ENCODE peak calls at places on chromosome 22, in five cellular contexts. One of them, this sample, is unnamed.

GRCh38 chr22:23495614-23496444 is 84.3 kb downstream of the IGLL1 start:
- DNase-seq in HCT116: no peak
- DNase-seq in K562: no peak
- DNase-seq in HepG2: no peak
- DNase-seq in GM12878: no peak
- DNase-seq in this sample: no peak

GRCh38 chr22:21791635-21792625 is 56.3 kb upstream of the YPEL1 start:
- DNase-seq in GM12878: peak; percentile 62
- DNase-seq in HepG2: no peak
- DNase-seq in HCT116: no peak
- DNase-seq in K562: peak; percentile 90
- DNase-seq in this sample: no peak

GRCh38 chr22:31532060-31532459 is 35.7 kb downstream of the SFI1 start:
- DNase-seq in HCT116: no peak
- DNase-seq in HepG2: no peak
- DNase-seq in K562: no peak
- DNase-seq in GM12878: no peak
- DNase-seq in this sample: no peak

GRCh38 chr22:22748297-22748743 is 103.9 kb downstream of the GGTLC2 start:
- DNase-seq in K562: peak; percentile 85
- DNase-seq in HCT116: no peak
- DNase-seq in GM12878: no peak
- DNase-seq in HepG2: peak; percentile 35
- DNase-seq in this sample: peak; percentile 44

GRCh38 chr22:35149149-35149548 is 83.2 kb downstream of the ISX start:
- DNase-seq in GM12878: no peak
- DNase-seq in HepG2: no peak
- DNase-seq in HCT116: no peak
- DNase-seq in K562: no peak
- DNase-seq in this sample: no peak

GRCh38 chr22:35375031-35375430 is 5.9 kb upstream of the HMOX1 start:
- DNase-seq in K562: no peak
- DNase-seq in GM12878: no peak
- DNase-seq in HCT116: no peak
- DNase-seq in HepG2: no peak
- DNase-seq in this sample: no peak

GRCh38 chr22:41557401-41558240 is 3.2 kb upstream of the CSDC2 start:
- DNase-seq in K562: peak; percentile 44
- DNase-seq in HCT116: no peak
- DNase-seq in GM12878: no peak
- DNase-seq in HepG2: peak; percentile 70
- DNase-seq in this sample: no peak

GRCh38 chr22:46918197-46918596 is 155.7 kb downstream of the TBC1D22A start:
- DNase-seq in K562: no peak
- DNase-seq in HepG2: no peak
- DNase-seq in HCT116: no peak
- DNase-seq in GM12878: no peak
- DNase-seq in this sample: no peak

GRCh38 chr22:42743501-42743991 is 22.9 kb upstream of the A4GALT start:
- DNase-seq in K562: no peak
- DNase-seq in GM12878: no peak
- DNase-seq in HCT116: no peak
- DNase-seq in HepG2: peak; percentile 83
- DNase-seq in this sample: no peak

GRCh38 chr22:22084089-22084711 is 101.6 kb upstream of the TOP3B start:
- DNase-seq in K562: no peak
- DNase-seq in HCT116: no peak
- DNase-seq in HepG2: no peak
- DNase-seq in GM12878: no peak
- DNase-seq in this sample: no peak

GRCh38 chr22:46416537-46417267 is 81.2 kb downstream of the TRMU start:
- DNase-seq in GM12878: no peak
- DNase-seq in K562: no peak
- DNase-seq in HCT116: no peak
- DNase-seq in HepG2: no peak
- DNase-seq in this sample: no peak

GRCh38 chr22:28600546-28601143 is 79.0 kb downstream of the TTC28 start:
- DNase-seq in K562: peak; percentile 5
- DNase-seq in GM12878: no peak
- DNase-seq in HCT116: peak; percentile 24
- DNase-seq in HepG2: peak; percentile 53
- DNase-seq in this sample: peak; percentile 25

GRCh38 chr22:29478326-29479276 is 1.4 kb upstream of the NEFH start:
- DNase-seq in K562: peak; percentile 53
- DNase-seq in GM12878: no peak
- DNase-seq in HCT116: no peak
- DNase-seq in HepG2: no peak
- DNase-seq in this sample: peak; percentile 52

GRCh38 chr22:40979198-40979597 is 28.0 kb downstream of the RBX1 start:
- DNase-seq in GM12878: no peak
- DNase-seq in K562: no peak
- DNase-seq in HepG2: no peak
- DNase-seq in HCT116: no peak
- DNase-seq in this sample: no peak

GRCh38 chr22:22823126-22823804 is 64.4 kb upstream of the IGLL5 start:
- DNase-seq in HepG2: no peak
- DNase-seq in GM12878: no peak
- DNase-seq in K562: no peak
- DNase-seq in HCT116: no peak
- DNase-seq in this sample: no peak

GRCh38 chr22:41919357-41920224 is 4.7 kb upstream of the SHISA8 start:
- DNase-seq in HCT116: no peak
- DNase-seq in GM12878: peak; percentile 71
- DNase-seq in K562: peak; percentile 62
- DNase-seq in HepG2: no peak
- DNase-seq in this sample: peak; percentile 74

GRCh38 chr22:46002757-46003270 is 25.9 kb upstream of the WNT7B start:
- DNase-seq in HCT116: no peak
- DNase-seq in K562: peak; percentile 31
- DNase-seq in GM12878: no peak
- DNase-seq in HepG2: no peak
- DNase-seq in this sample: no peak

GRCh38 chr22:29658171-29658570 is 54.7 kb downstream of the NF2 start:
- DNase-seq in GM12878: no peak
- DNase-seq in HepG2: no peak
- DNase-seq in HCT116: no peak
- DNase-seq in K562: no peak
- DNase-seq in this sample: no peak

GRCh38 chr22:22088658-22089458 is 106.3 kb upstream of the TOP3B start:
- DNase-seq in GM12878: no peak
- DNase-seq in HCT116: no peak
- DNase-seq in K562: no peak
- DNase-seq in HepG2: no peak
- DNase-seq in this sample: no peak

GRCh38 chr22:40973144-40973543 is 22.0 kb downstream of the RBX1 start:
- DNase-seq in K562: no peak
- DNase-seq in HCT116: no peak
- DNase-seq in GM12878: no peak
- DNase-seq in HepG2: no peak
- DNase-seq in this sample: no peak

GRCh38 chr22:42692239-42693054 is 28.2 kb downstream of the A4GALT start:
- DNase-seq in HepG2: no peak
- DNase-seq in K562: no peak
- DNase-seq in HCT116: no peak
- DNase-seq in GM12878: no peak
- DNase-seq in this sample: no peak

GRCh38 chr22:30474683-30475424 is 3.0 kb upstream of the SEC14L3 start:
- DNase-seq in K562: no peak
- DNase-seq in HepG2: no peak
- DNase-seq in GM12878: no peak
- DNase-seq in HCT116: no peak
- DNase-seq in this sample: no peak

GRCh38 chr22:46592390-46592872 is 27.8 kb upstream of the GRAMD4 start:
- DNase-seq in GM12878: no peak
- DNase-seq in K562: peak; percentile 54
- DNase-seq in HepG2: no peak
- DNase-seq in HCT116: no peak
- DNase-seq in this sample: no peak

GRCh38 chr22:35749808-35750207 is 32.1 kb downstream of the APOL5 start:
- DNase-seq in K562: no peak
- DNase-seq in HepG2: no peak
- DNase-seq in HCT116: no peak
- DNase-seq in GM12878: peak; percentile 79
- DNase-seq in this sample: no peak

GRCh38 chr22:24090581-24090980 is 79.5 kb downstream of the CABIN1 start:
- DNase-seq in GM12878: no peak
- DNase-seq in K562: peak; percentile 11
- DNase-seq in HCT116: no peak
- DNase-seq in HepG2: no peak
- DNase-seq in this sample: no peak

GRCh38 chr22:47460870-47461269 is 698.4 kb downstream of the TBC1D22A start:
- DNase-seq in HCT116: no peak
- DNase-seq in K562: no peak
- DNase-seq in GM12878: no peak
- DNase-seq in HepG2: peak; percentile 19
- DNase-seq in this sample: no peak

GRCh38 chr22:47123006-47123826 is 360.8 kb downstream of the TBC1D22A start:
- DNase-seq in K562: no peak
- DNase-seq in HCT116: no peak
- DNase-seq in HepG2: no peak
- DNase-seq in GM12878: no peak
- DNase-seq in this sample: no peak

GRCh38 chr22:26679003-26679629 is 21.7 kb downstream of the MIAT start:
- DNase-seq in HepG2: peak; percentile 43
- DNase-seq in HCT116: peak; percentile 53
- DNase-seq in K562: peak; percentile 73
- DNase-seq in GM12878: peak; percentile 53
- DNase-seq in this sample: peak; percentile 83

GRCh38 chr22:33853200-33854097 is 66.8 kb downstream of the LARGE1 start:
- DNase-seq in HCT116: no peak
- DNase-seq in HepG2: peak; percentile 19
- DNase-seq in GM12878: peak; percentile 53
- DNase-seq in K562: no peak
- DNase-seq in this sample: peak; percentile 64
- TF ChIP-seq ZBTB33 in HCT116: no peak
- TF ChIP-seq ZBTB33 in HepG2: no peak
- TF ChIP-seq ZBTB33 in GM12878: no peak
- TF ChIP-seq ZBTB33 in K562: no peak
- TF ChIP-seq ZBTB33 in this sample: no peak

DNA sequence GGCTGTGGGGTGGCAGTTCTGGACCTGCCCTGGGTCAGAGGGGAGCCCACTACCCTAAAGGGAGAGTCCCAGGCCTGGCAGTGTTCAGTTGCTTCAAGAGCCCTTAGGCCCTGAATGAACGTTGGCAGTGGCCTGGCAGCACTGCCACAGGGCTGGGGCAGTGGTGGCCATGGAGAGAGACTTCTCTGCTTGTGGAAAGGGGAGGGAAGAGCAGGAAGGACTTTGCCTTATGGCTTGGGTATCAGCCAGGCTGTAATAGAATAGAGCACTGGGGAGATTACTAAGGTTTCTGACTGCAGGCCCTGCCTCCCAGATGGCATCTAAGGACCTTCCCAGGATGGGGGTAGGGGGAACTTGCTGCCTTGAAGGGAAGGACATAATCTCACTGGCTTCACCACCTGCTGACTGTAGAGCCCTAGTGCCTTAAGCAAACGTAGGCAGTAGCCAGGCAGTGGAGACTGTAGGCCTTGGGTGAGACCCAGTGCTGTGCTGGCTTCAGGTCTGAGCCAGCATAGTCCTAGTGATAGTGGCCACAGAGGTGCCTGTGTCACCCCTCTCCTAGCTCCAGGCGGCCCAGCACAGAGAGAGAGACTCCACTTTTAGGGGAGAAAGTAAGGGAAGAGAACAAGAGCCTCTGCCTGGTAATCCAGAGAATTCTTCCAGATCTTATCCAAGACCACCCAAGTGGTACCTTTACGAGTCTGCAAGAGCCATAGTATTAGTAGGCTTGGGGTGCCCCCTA is 27.6 kb downstream of the PLA2G6 start:
- DNase-seq in HCT116: no peak
- DNase-seq in HepG2: peak; percentile 32
- DNase-seq in GM12878: no peak
- DNase-seq in K562: no peak
- DNase-seq in this sample: no peak
- TF ChIP-seq ZBTB33 in HCT116: no peak
- TF ChIP-seq ZBTB33 in HepG2: no peak
- TF ChIP-seq ZBTB33 in GM12878: no peak
- TF ChIP-seq ZBTB33 in K562: no peak
- TF ChIP-seq ZBTB33 in this sample: no peak

DNA sequence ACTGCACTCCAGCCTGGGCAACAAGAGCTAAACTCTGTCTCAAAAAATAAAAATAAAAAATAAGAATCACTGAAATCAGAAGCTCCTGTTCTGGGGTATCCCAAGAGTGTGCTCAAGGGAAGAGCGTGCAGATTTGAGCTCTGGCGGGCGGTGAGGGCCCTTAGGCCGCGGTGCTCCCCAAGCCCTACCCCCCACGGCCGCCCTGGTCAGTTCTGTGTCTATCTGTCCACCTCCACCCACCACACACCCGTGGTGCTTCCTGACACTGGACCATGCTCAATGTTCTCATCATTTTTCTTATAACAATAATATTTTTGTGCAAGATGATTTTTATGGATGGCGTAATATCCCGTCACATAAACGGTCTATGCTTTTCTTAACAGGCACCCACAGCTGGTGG is 71.1 kb downstream of the RTL6 start:
- DNase-seq in HCT116: no peak
- DNase-seq in HepG2: no peak
- DNase-seq in K562: no peak
- DNase-seq in GM12878: no peak
- DNase-seq in this sample: no peak
- TF ChIP-seq ZBTB33 in HCT116: no peak
- TF ChIP-seq ZBTB33 in HepG2: no peak
- TF ChIP-seq ZBTB33 in K562: no peak
- TF ChIP-seq ZBTB33 in GM12878: no peak
- TF ChIP-seq ZBTB33 in this sample: no peak

GRCh38 chr22:39593061-39593930 is 22.7 kb downstream of the CACNA1I start:
- DNase-seq in GM12878: no peak
- DNase-seq in HepG2: no peak
- DNase-seq in HCT116: no peak
- DNase-seq in K562: no peak
- DNase-seq in this sample: no peak

GRCh38 chr22:39593931-39594285 is 23.4 kb downstream of the CACNA1I start:
- DNase-seq in HCT116: no peak
- DNase-seq in HepG2: no peak
- DNase-seq in GM12878: no peak
- DNase-seq in K562: no peak
- DNase-seq in this sample: no peak

GRCh38 chr22:39592104-39593060 is 21.8 kb downstream of the CACNA1I start:
- DNase-seq in HepG2: no peak
- DNase-seq in K562: no peak
- DNase-seq in HCT116: peak; percentile 58
- DNase-seq in GM12878: no peak
- DNase-seq in this sample: peak; percentile 49

GRCh38 chr22:39594411-39594810 is 23.9 kb downstream of the CACNA1I start:
- DNase-seq in GM12878: no peak
- DNase-seq in K562: no peak
- DNase-seq in HepG2: no peak
- DNase-seq in HCT116: no peak
- DNase-seq in this sample: no peak

DNA sequence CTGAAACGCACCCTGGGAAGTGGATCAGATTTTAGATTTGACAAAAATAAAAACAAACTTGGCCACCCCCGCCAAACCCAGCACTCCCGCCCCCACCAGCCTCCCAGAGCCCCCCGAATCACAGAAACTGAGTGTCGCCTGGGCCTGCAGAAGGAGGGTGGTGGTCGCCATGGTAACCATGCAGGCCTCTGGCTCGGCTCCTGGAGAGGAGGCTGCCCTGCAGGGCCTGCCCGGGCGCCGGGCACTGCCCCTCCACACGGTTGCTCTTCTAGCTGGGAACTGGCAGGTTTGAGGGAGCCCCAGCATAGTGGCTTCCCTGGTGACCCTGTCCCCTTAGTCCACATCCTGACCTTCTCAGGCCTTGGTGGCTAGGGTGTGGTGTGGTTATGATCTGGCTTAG is 19.3 kb downstream of the CACNA1I start:
- DNase-seq in K562: no peak
- DNase-seq in GM12878: no peak
- DNase-seq in HepG2: no peak
- DNase-seq in HCT116: no peak
- DNase-seq in this sample: peak; percentile 63
- TF ChIP-seq ZBTB33 in K562: no peak
- TF ChIP-seq ZBTB33 in GM12878: no peak
- TF ChIP-seq ZBTB33 in HepG2: no peak
- TF ChIP-seq ZBTB33 in HCT116: no peak
- TF ChIP-seq ZBTB33 in this sample: no peak

This sample was measured in SK-N-SH.